ENCODE peak calls at places on chromosomes 5 and 9, in five cellular contexts. One of them, this sample, is unnamed.

GRCh38 chr5:40071870-40072269 is 607.8 kb upstream of the PTGER4 start:
- DNase-seq in memory B cell: no peak
- DNase-seq in activated CD4-positive, alpha-beta T cell treated with anti-CD3 and anti-CD28 coated beads, Interleukin-2, amount 10 ng/mL, durations not matched to agents 7 days and 5 days: no peak
- DNase-seq in activated naive CD8-positive, alpha-beta T cell treated with anti-CD3 and anti-CD28 coated beads, Interleukin-2, amount 50 U/mL, for 24 hours: no peak
- DNase-seq in H7: no peak
- DNase-seq in this sample: no peak

GRCh38 chr9:89207026-89207425 is 28.4 kb upstream of the SHC3 start:
- DNase-seq in activated naive CD8-positive, alpha-beta T cell treated with anti-CD3 and anti-CD28 coated beads, Interleukin-2, amount 50 U/mL, for 24 hours: no peak
- DNase-seq in H7: no peak
- DNase-seq in memory B cell: no peak
- DNase-seq in activated CD4-positive, alpha-beta T cell treated with anti-CD3 and anti-CD28 coated beads, Interleukin-2, amount 10 ng/mL, durations not matched to agents 7 days and 5 days: no peak
- DNase-seq in this sample: no peak

GRCh38 chr9:72931437-72931836 is 21.4 kb downstream of the ALDH1A1 start:
- DNase-seq in activated naive CD8-positive, alpha-beta T cell treated with anti-CD3 and anti-CD28 coated beads, Interleukin-2, amount 50 U/mL, for 24 hours: no peak
- DNase-seq in H7: no peak
- DNase-seq in memory B cell: no peak
- DNase-seq in activated CD4-positive, alpha-beta T cell treated with anti-CD3 and anti-CD28 coated beads, Interleukin-2, amount 10 ng/mL, durations not matched to agents 7 days and 5 days: no peak
- DNase-seq in this sample: no peak

GRCh38 chr5:154202379-154203260 is 12.1 kb downstream of the GALNT10 start:
- DNase-seq in activated naive CD8-positive, alpha-beta T cell treated with anti-CD3 and anti-CD28 coated beads, Interleukin-2, amount 50 U/mL, for 24 hours: peak; percentile 54
- DNase-seq in activated CD4-positive, alpha-beta T cell treated with anti-CD3 and anti-CD28 coated beads, Interleukin-2, amount 10 ng/mL, durations not matched to agents 7 days and 5 days: peak; percentile 64
- DNase-seq in memory B cell: no peak
- DNase-seq in H7: peak; percentile 43
- DNase-seq in this sample: peak; percentile 60

GRCh38 chr5:77066823-77067442 is 20.2 kb downstream of the ZBED3 start:
- DNase-seq in H7: no peak
- DNase-seq in memory B cell: no peak
- DNase-seq in activated CD4-positive, alpha-beta T cell treated with anti-CD3 and anti-CD28 coated beads, Interleukin-2, amount 10 ng/mL, durations not matched to agents 7 days and 5 days: no peak
- DNase-seq in activated naive CD8-positive, alpha-beta T cell treated with anti-CD3 and anti-CD28 coated beads, Interleukin-2, amount 50 U/mL, for 24 hours: no peak
- DNase-seq in this sample: no peak

GRCh38 chr5:134547579-134547978 is 22.1 kb downstream of the JADE2 start:
- DNase-seq in H7: no peak
- DNase-seq in memory B cell: no peak
- DNase-seq in activated naive CD8-positive, alpha-beta T cell treated with anti-CD3 and anti-CD28 coated beads, Interleukin-2, amount 50 U/mL, for 24 hours: no peak
- DNase-seq in activated CD4-positive, alpha-beta T cell treated with anti-CD3 and anti-CD28 coated beads, Interleukin-2, amount 10 ng/mL, durations not matched to agents 7 days and 5 days: no peak
- DNase-seq in this sample: no peak

GRCh38 chr9:97128919-97129318 is 90.0 kb upstream of the CTSV start:
- DNase-seq in memory B cell: no peak
- DNase-seq in H7: no peak
- DNase-seq in activated naive CD8-positive, alpha-beta T cell treated with anti-CD3 and anti-CD28 coated beads, Interleukin-2, amount 50 U/mL, for 24 hours: no peak
- DNase-seq in activated CD4-positive, alpha-beta T cell treated with anti-CD3 and anti-CD28 coated beads, Interleukin-2, amount 10 ng/mL, durations not matched to agents 7 days and 5 days: no peak
- DNase-seq in this sample: no peak

GRCh38 chr5:1733369-1733768 is 66.3 kb downstream of the MRPL36 start:
- DNase-seq in activated naive CD8-positive, alpha-beta T cell treated with anti-CD3 and anti-CD28 coated beads, Interleukin-2, amount 50 U/mL, for 24 hours: no peak
- DNase-seq in activated CD4-positive, alpha-beta T cell treated with anti-CD3 and anti-CD28 coated beads, Interleukin-2, amount 10 ng/mL, durations not matched to agents 7 days and 5 days: peak; percentile 5
- DNase-seq in memory B cell: no peak
- DNase-seq in H7: peak; percentile 26
- DNase-seq in this sample: no peak

GRCh38 chr9:98149422-98149821 is 30.4 kb upstream of the TRIM14 start:
- DNase-seq in activated CD4-positive, alpha-beta T cell treated with anti-CD3 and anti-CD28 coated beads, Interleukin-2, amount 10 ng/mL, durations not matched to agents 7 days and 5 days: no peak
- DNase-seq in memory B cell: no peak
- DNase-seq in activated naive CD8-positive, alpha-beta T cell treated with anti-CD3 and anti-CD28 coated beads, Interleukin-2, amount 50 U/mL, for 24 hours: no peak
- DNase-seq in H7: no peak
- DNase-seq in this sample: no peak

GRCh38 chr5:2904956-2905355 is 153.5 kb upstream of the IRX2 start:
- DNase-seq in activated CD4-positive, alpha-beta T cell treated with anti-CD3 and anti-CD28 coated beads, Interleukin-2, amount 10 ng/mL, durations not matched to agents 7 days and 5 days: no peak
- DNase-seq in activated naive CD8-positive, alpha-beta T cell treated with anti-CD3 and anti-CD28 coated beads, Interleukin-2, amount 50 U/mL, for 24 hours: no peak
- DNase-seq in H7: no peak
- DNase-seq in memory B cell: no peak
- DNase-seq in this sample: no peak

GRCh38 chr9:124593080-124594058 is 86.2 kb upstream of the NR5A1 start:
- DNase-seq in memory B cell: no peak
- DNase-seq in H7: peak; percentile 75
- DNase-seq in activated naive CD8-positive, alpha-beta T cell treated with anti-CD3 and anti-CD28 coated beads, Interleukin-2, amount 50 U/mL, for 24 hours: no peak
- DNase-seq in activated CD4-positive, alpha-beta T cell treated with anti-CD3 and anti-CD28 coated beads, Interleukin-2, amount 10 ng/mL, durations not matched to agents 7 days and 5 days: no peak
- DNase-seq in this sample: no peak

GRCh38 chr5:9198399-9198798 is 347.5 kb downstream of the SEMA5A start:
- DNase-seq in H7: no peak
- DNase-seq in memory B cell: no peak
- DNase-seq in activated naive CD8-positive, alpha-beta T cell treated with anti-CD3 and anti-CD28 coated beads, Interleukin-2, amount 50 U/mL, for 24 hours: no peak
- DNase-seq in activated CD4-positive, alpha-beta T cell treated with anti-CD3 and anti-CD28 coated beads, Interleukin-2, amount 10 ng/mL, durations not matched to agents 7 days and 5 days: no peak
- DNase-seq in this sample: no peak

GRCh38 chr5:98772415-98773213 is 849 bp upstream of the RGMB start:
- DNase-seq in H7: peak; percentile 73
- DNase-seq in activated naive CD8-positive, alpha-beta T cell treated with anti-CD3 and anti-CD28 coated beads, Interleukin-2, amount 50 U/mL, for 24 hours: peak; percentile 48
- DNase-seq in memory B cell: peak; percentile 30
- DNase-seq in activated CD4-positive, alpha-beta T cell treated with anti-CD3 and anti-CD28 coated beads, Interleukin-2, amount 10 ng/mL, durations not matched to agents 7 days and 5 days: peak; percentile 42
- DNase-seq in this sample: peak; percentile 50

GRCh38 chr5:163105456-163105855 is 331.9 kb upstream of the CCNG1 start:
- DNase-seq in activated CD4-positive, alpha-beta T cell treated with anti-CD3 and anti-CD28 coated beads, Interleukin-2, amount 10 ng/mL, durations not matched to agents 7 days and 5 days: no peak
- DNase-seq in memory B cell: no peak
- DNase-seq in activated naive CD8-positive, alpha-beta T cell treated with anti-CD3 and anti-CD28 coated beads, Interleukin-2, amount 50 U/mL, for 24 hours: no peak
- DNase-seq in H7: no peak
- DNase-seq in this sample: no peak

GRCh38 chr9:72485821-72486605 is 35.4 kb upstream of the TMC1 start:
- DNase-seq in activated CD4-positive, alpha-beta T cell treated with anti-CD3 and anti-CD28 coated beads, Interleukin-2, amount 10 ng/mL, durations not matched to agents 7 days and 5 days: no peak
- DNase-seq in memory B cell: no peak
- DNase-seq in H7: no peak
- DNase-seq in activated naive CD8-positive, alpha-beta T cell treated with anti-CD3 and anti-CD28 coated beads, Interleukin-2, amount 50 U/mL, for 24 hours: no peak
- DNase-seq in this sample: no peak

GRCh38 chr5:118984602-118985001 is 3.7 kb downstream of the DTWD2 start:
- DNase-seq in activated CD4-positive, alpha-beta T cell treated with anti-CD3 and anti-CD28 coated beads, Interleukin-2, amount 10 ng/mL, durations not matched to agents 7 days and 5 days: no peak
- DNase-seq in H7: no peak
- DNase-seq in activated naive CD8-positive, alpha-beta T cell treated with anti-CD3 and anti-CD28 coated beads, Interleukin-2, amount 50 U/mL, for 24 hours: no peak
- DNase-seq in memory B cell: no peak
- DNase-seq in this sample: no peak

GRCh38 chr5:124093658-124094057 is 581.7 kb downstream of the CSNK1G3 start:
- DNase-seq in H7: no peak
- DNase-seq in activated CD4-positive, alpha-beta T cell treated with anti-CD3 and anti-CD28 coated beads, Interleukin-2, amount 10 ng/mL, durations not matched to agents 7 days and 5 days: no peak
- DNase-seq in memory B cell: no peak
- DNase-seq in activated naive CD8-positive, alpha-beta T cell treated with anti-CD3 and anti-CD28 coated beads, Interleukin-2, amount 50 U/mL, for 24 hours: no peak
- DNase-seq in this sample: no peak

GRCh38 chr5:141349917-141350619 is at the start of gene PCDHGB1:
- DNase-seq in H7: peak; percentile 83
- DNase-seq in memory B cell: no peak
- DNase-seq in activated naive CD8-positive, alpha-beta T cell treated with anti-CD3 and anti-CD28 coated beads, Interleukin-2, amount 50 U/mL, for 24 hours: peak; percentile 20
- DNase-seq in activated CD4-positive, alpha-beta T cell treated with anti-CD3 and anti-CD28 coated beads, Interleukin-2, amount 10 ng/mL, durations not matched to agents 7 days and 5 days: peak; percentile 40
- DNase-seq in this sample: peak; percentile 22

GRCh38 chr9:75539558-75539957 is 350.9 kb upstream of the PCSK5 start:
- DNase-seq in activated naive CD8-positive, alpha-beta T cell treated with anti-CD3 and anti-CD28 coated beads, Interleukin-2, amount 50 U/mL, for 24 hours: no peak
- DNase-seq in activated CD4-positive, alpha-beta T cell treated with anti-CD3 and anti-CD28 coated beads, Interleukin-2, amount 10 ng/mL, durations not matched to agents 7 days and 5 days: no peak
- DNase-seq in H7: no peak
- DNase-seq in memory B cell: no peak
- DNase-seq in this sample: no peak

GRCh38 chr5:607541-608285 is 4.4 kb upstream of the CEP72 start:
- DNase-seq in activated naive CD8-positive, alpha-beta T cell treated with anti-CD3 and anti-CD28 coated beads, Interleukin-2, amount 50 U/mL, for 24 hours: no peak
- DNase-seq in H7: no peak
- DNase-seq in memory B cell: peak; percentile 55
- DNase-seq in activated CD4-positive, alpha-beta T cell treated with anti-CD3 and anti-CD28 coated beads, Interleukin-2, amount 10 ng/mL, durations not matched to agents 7 days and 5 days: no peak
- DNase-seq in this sample: no peak

GRCh38 chr5:154405078-154405792 is 40.6 kb upstream of the SAP30L start:
- DNase-seq in activated naive CD8-positive, alpha-beta T cell treated with anti-CD3 and anti-CD28 coated beads, Interleukin-2, amount 50 U/mL, for 24 hours: peak; percentile 82
- DNase-seq in H7: peak; percentile 95
- DNase-seq in memory B cell: peak; percentile 70
- DNase-seq in activated CD4-positive, alpha-beta T cell treated with anti-CD3 and anti-CD28 coated beads, Interleukin-2, amount 10 ng/mL, durations not matched to agents 7 days and 5 days: peak; percentile 71
- DNase-seq in this sample: peak; percentile 82

GRCh38 chr9:113620377-113621161 is 157.0 kb downstream of the RGS3 start:
- DNase-seq in activated naive CD8-positive, alpha-beta T cell treated with anti-CD3 and anti-CD28 coated beads, Interleukin-2, amount 50 U/mL, for 24 hours: peak; percentile 70
- DNase-seq in memory B cell: no peak
- DNase-seq in activated CD4-positive, alpha-beta T cell treated with anti-CD3 and anti-CD28 coated beads, Interleukin-2, amount 10 ng/mL, durations not matched to agents 7 days and 5 days: no peak
- DNase-seq in H7: peak; percentile 70
- DNase-seq in this sample: peak; percentile 76

GRCh38 chr9:105432247-105432857 is 15.5 kb upstream of the FSD1L start:
- DNase-seq in H7: no peak
- DNase-seq in activated naive CD8-positive, alpha-beta T cell treated with anti-CD3 and anti-CD28 coated beads, Interleukin-2, amount 50 U/mL, for 24 hours: no peak
- DNase-seq in memory B cell: no peak
- DNase-seq in activated CD4-positive, alpha-beta T cell treated with anti-CD3 and anti-CD28 coated beads, Interleukin-2, amount 10 ng/mL, durations not matched to agents 7 days and 5 days: no peak
- DNase-seq in this sample: no peak

GRCh38 chr5:88606173-88606572 is 276.8 kb downstream of the MEF2C start:
- DNase-seq in activated CD4-positive, alpha-beta T cell treated with anti-CD3 and anti-CD28 coated beads, Interleukin-2, amount 10 ng/mL, durations not matched to agents 7 days and 5 days: no peak
- DNase-seq in activated naive CD8-positive, alpha-beta T cell treated with anti-CD3 and anti-CD28 coated beads, Interleukin-2, amount 50 U/mL, for 24 hours: no peak
- DNase-seq in H7: no peak
- DNase-seq in memory B cell: no peak
- DNase-seq in this sample: no peak